ENCODE peak calls at places on chromosomes 1 and 21, in four cellular contexts. D, F, X and S are unnamed samples.
A peak's percentile ranks its signal among the peaks of the same experiment; 100 is the strongest.

GRCh38 chr1:12166834-12167492 is at the start of gene TNFRSF1B:
- DNase-seq in F (peak; percentile 88), D (no peak), X (no peak), S (peak; percentile 47)

GRCh38 chr1:175154595-175155472 is 37.7 kb downstream of the KIAA0040 start:
- DNase-seq in D (peak; percentile 81), F (peak; percentile 86), X (no peak), S (peak; percentile 70)

GRCh38 chr21:14300074-14300473 is 82.9 kb downstream of the HSPA13 start:
- DNase-seq in X (no peak), F (no peak), D (no peak), S (no peak)

GRCh38 chr1:55589656-55590297 is 374.6 kb upstream of the USP24 start:
- DNase-seq in F (no peak), D (no peak), X (no peak), S (no peak)

GRCh38 chr1:19811206-19811851 is 3.8 kb downstream of the RNF186 start:
- DNase-seq in F (peak; percentile 71), X (peak; percentile 11), D (peak; percentile 49), S (peak; percentile 78)

GRCh38 chr1:77031101-77031662 is 163.9 kb downstream of the ST6GALNAC5 start:
- DNase-seq in X (peak; percentile 59), D (peak; percentile 63), F (no peak), S (peak; percentile 6)

GRCh38 chr1:204127597-204128242 is 24.1 kb downstream of the ETNK2 start:
- DNase-seq in D (peak; percentile 81), X (peak; percentile 69), F (no peak), S (peak; percentile 80)

GRCh38 chr1:192904438-192904895 is 95.6 kb downstream of the RGS2 start:
- DNase-seq in X (peak; percentile 90), F (no peak), D (no peak), S (peak; percentile 40)